ENCODE peak calls at places on chromosome 10, in four cellular contexts. One of them, this sample, is unnamed.

GRCh38 chr10:31000867-31001266 is 30.8 kb downstream of the ZNF438 start:
- DNase-seq in tibial nerve: no peak
- DNase-seq in esophagus muscularis mucosa: no peak
- DNase-seq in stomach: no peak
- DNase-seq in this sample: no peak

GRCh38 chr10:122151121-122151694 is 119.9 kb upstream of the BTBD16 start:
- DNase-seq in esophagus muscularis mucosa: no peak
- DNase-seq in tibial nerve: no peak
- DNase-seq in stomach: no peak
- DNase-seq in this sample: no peak

GRCh38 chr10:112628951-112629604 is 182.1 kb downstream of the VTI1A start:
- DNase-seq in stomach: no peak
- DNase-seq in tibial nerve: no peak
- DNase-seq in esophagus muscularis mucosa: no peak
- DNase-seq in this sample: no peak

GRCh38 chr10:119299531-119299930 is 92.2 kb downstream of the GRK5 start:
- DNase-seq in tibial nerve: no peak
- DNase-seq in esophagus muscularis mucosa: no peak
- DNase-seq in stomach: no peak
- DNase-seq in this sample: no peak

GRCh38 chr10:51667992-51668689 is 31.3 kb downstream of the CSTF2T start:
- DNase-seq in stomach: no peak
- DNase-seq in tibial nerve: no peak
- DNase-seq in esophagus muscularis mucosa: no peak
- DNase-seq in this sample: no peak

GRCh38 chr10:1476106-1476803 is 261.1 kb downstream of the ADARB2 start:
- DNase-seq in esophagus muscularis mucosa: peak; percentile 79
- DNase-seq in stomach: no peak
- DNase-seq in tibial nerve: no peak
- DNase-seq in this sample: no peak

GRCh38 chr10:130236711-130237110 is 100.5 kb downstream of the GLRX3 start:
- DNase-seq in tibial nerve: no peak
- DNase-seq in esophagus muscularis mucosa: no peak
- DNase-seq in stomach: peak; percentile 4
- DNase-seq in this sample: no peak

GRCh38 chr10:52334595-52334994 is 20.5 kb downstream of the DKK1 start:
- DNase-seq in stomach: no peak
- DNase-seq in esophagus muscularis mucosa: no peak
- DNase-seq in tibial nerve: no peak
- DNase-seq in this sample: no peak

GRCh38 chr10:16845248-16845647 is 28.0 kb upstream of the RSU1 start:
- DNase-seq in tibial nerve: peak; percentile 38
- DNase-seq in stomach: no peak
- DNase-seq in esophagus muscularis mucosa: no peak
- DNase-seq in this sample: no peak

GRCh38 chr10:73501651-73502050 is 5.8 kb upstream of the PPP3CB start:
- DNase-seq in stomach: no peak
- DNase-seq in esophagus muscularis mucosa: no peak
- DNase-seq in tibial nerve: no peak
- DNase-seq in this sample: no peak

GRCh38 chr10:6601224-6601805 is 21.2 kb upstream of the PRKCQ start:
- DNase-seq in esophagus muscularis mucosa: no peak
- DNase-seq in tibial nerve: no peak
- DNase-seq in stomach: no peak
- DNase-seq in this sample: no peak

GRCh38 chr10:47021850-47022249 is 110.6 kb downstream of the PTPN20 start:
- DNase-seq in stomach: no peak
- DNase-seq in esophagus muscularis mucosa: no peak
- DNase-seq in tibial nerve: peak; percentile 1
- DNase-seq in this sample: no peak

GRCh38 chr10:9596368-9596920 is 1421.2 kb upstream of the CELF2 start:
- DNase-seq in stomach: no peak
- DNase-seq in tibial nerve: no peak
- DNase-seq in esophagus muscularis mucosa: no peak
- DNase-seq in this sample: no peak

GRCh38 chr10:8073696-8074416 is 19.4 kb downstream of the GATA3 start:
- DNase-seq in stomach: no peak
- DNase-seq in tibial nerve: no peak
- DNase-seq in esophagus muscularis mucosa: no peak
- DNase-seq in this sample: no peak

GRCh38 chr10:3091346-3091787 is 24.0 kb downstream of the PFKP start:
- DNase-seq in tibial nerve: no peak
- DNase-seq in esophagus muscularis mucosa: no peak
- DNase-seq in stomach: peak; percentile 75
- DNase-seq in this sample: no peak

GRCh38 chr10:130986828-130987227 is 324.7 kb downstream of the TCERG1L start:
- DNase-seq in tibial nerve: no peak
- DNase-seq in stomach: no peak
- DNase-seq in esophagus muscularis mucosa: peak; percentile 83
- DNase-seq in this sample: no peak

GRCh38 chr10:24382979-24383663 is 174.2 kb downstream of the KIAA1217 start:
- DNase-seq in tibial nerve: no peak
- DNase-seq in esophagus muscularis mucosa: no peak
- DNase-seq in stomach: peak; percentile 66
- DNase-seq in this sample: peak; percentile 22

GRCh38 chr10:50369931-50370330 is 118.6 kb upstream of the ASAH2 start:
- DNase-seq in stomach: no peak
- DNase-seq in esophagus muscularis mucosa: no peak
- DNase-seq in tibial nerve: no peak
- DNase-seq in this sample: no peak

GRCh38 chr10:7458554-7458953 is 47.7 kb upstream of the SFMBT2 start:
- DNase-seq in esophagus muscularis mucosa: no peak
- DNase-seq in tibial nerve: no peak
- DNase-seq in stomach: no peak
- DNase-seq in this sample: no peak

GRCh38 chr10:33286186-33286934 is 48.1 kb downstream of the NRP1 start:
- DNase-seq in esophagus muscularis mucosa: no peak
- DNase-seq in stomach: no peak
- DNase-seq in tibial nerve: no peak
- DNase-seq in this sample: no peak

GRCh38 chr10:97708976-97709745 is 4.4 kb upstream of the MARVELD1 start:
- DNase-seq in stomach: peak; percentile 72
- DNase-seq in esophagus muscularis mucosa: peak; percentile 96
- DNase-seq in tibial nerve: peak; percentile 94
- DNase-seq in this sample: peak; percentile 81

GRCh38 chr10:97796651-97797050 is 24.9 kb upstream of the SFRP5 start:
- DNase-seq in tibial nerve: no peak
- DNase-seq in esophagus muscularis mucosa: no peak
- DNase-seq in stomach: no peak
- DNase-seq in this sample: no peak

GRCh38 chr10:21506351-21506750 is 19.1 kb downstream of the SKIDA1 start:
- DNase-seq in tibial nerve: no peak
- DNase-seq in esophagus muscularis mucosa: no peak
- DNase-seq in stomach: no peak
- DNase-seq in this sample: no peak

GRCh38 chr10:3053145-3053544 is 14.2 kb upstream of the PFKP start:
- DNase-seq in stomach: no peak
- DNase-seq in esophagus muscularis mucosa: no peak
- DNase-seq in tibial nerve: no peak
- DNase-seq in this sample: no peak

DNA sequence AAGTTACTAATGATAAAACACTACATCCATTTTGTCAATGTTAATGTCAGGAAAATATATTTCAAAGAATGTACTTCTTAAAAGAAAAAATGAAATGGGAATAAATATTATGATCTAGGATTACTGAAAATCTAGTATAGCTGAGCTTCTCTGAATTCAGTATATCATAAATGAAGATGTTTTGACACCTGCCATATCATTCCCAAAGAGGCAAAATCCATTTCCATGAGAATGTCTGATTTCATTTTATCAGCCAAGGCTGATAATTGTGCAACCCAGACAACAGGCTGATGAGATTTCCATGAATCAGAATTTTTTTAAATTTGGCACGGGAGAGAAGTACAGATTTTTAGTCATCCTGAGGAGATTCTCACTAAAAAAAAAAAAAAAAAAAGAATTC is 32.5 kb downstream of the ZFAND4 start:
- DNase-seq in esophagus muscularis mucosa: no peak
- DNase-seq in tibial nerve: no peak
- DNase-seq in stomach: no peak
- DNase-seq in this sample: no peak
- TF ChIP-seq EP300 in esophagus muscularis mucosa: no peak
- TF ChIP-seq EP300 in tibial nerve: no peak
- TF ChIP-seq EP300 in stomach: no peak
- TF ChIP-seq EP300 in this sample: no peak

GRCh38 chr10:43739171-43739570 is 90.5 kb upstream of the ZNF32 start:
- DNase-seq in tibial nerve: no peak
- DNase-seq in stomach: no peak
- DNase-seq in esophagus muscularis mucosa: no peak
- DNase-seq in this sample: no peak
- TF ChIP-seq EP300 in tibial nerve: no peak
- TF ChIP-seq EP300 in stomach: no peak
- TF ChIP-seq EP300 in esophagus muscularis mucosa: no peak
- TF ChIP-seq EP300 in this sample: no peak

GRCh38 chr10:86757110-86757790 is 831 bp downstream of the BMPR1A start:
- DNase-seq in stomach: peak; percentile 31
- DNase-seq in esophagus muscularis mucosa: no peak
- DNase-seq in tibial nerve: peak; percentile 36
- DNase-seq in this sample: peak; percentile 46

GRCh38 chr10:86755740-86756510 is 494 bp upstream of the BMPR1A start:
- DNase-seq in esophagus muscularis mucosa: peak; percentile 93
- DNase-seq in stomach: peak; percentile 90
- DNase-seq in tibial nerve: peak; percentile 59
- DNase-seq in this sample: peak; percentile 93

GRCh38 chr10:86758231-86759072 is 2.0 kb downstream of the BMPR1A start:
- DNase-seq in esophagus muscularis mucosa: no peak
- DNase-seq in stomach: no peak
- DNase-seq in tibial nerve: no peak
- DNase-seq in this sample: no peak

GRCh38 chr10:86755454-86755739 is 1.0 kb upstream of the BMPR1A start:
- DNase-seq in stomach: no peak
- DNase-seq in esophagus muscularis mucosa: no peak
- DNase-seq in tibial nerve: no peak
- DNase-seq in this sample: no peak

GRCh38 chr10:86756511-86757109 is at the start of gene BMPR1A:
- DNase-seq in esophagus muscularis mucosa: no peak
- DNase-seq in stomach: peak; percentile 91
- DNase-seq in tibial nerve: peak; percentile 81
- DNase-seq in this sample: no peak
- TF ChIP-seq EP300 in esophagus muscularis mucosa: no peak
- TF ChIP-seq EP300 in stomach: no peak
- TF ChIP-seq EP300 in tibial nerve: no peak
- TF ChIP-seq EP300 in this sample: no peak

GRCh38 chr10:70899096-70899495 is 10.7 kb upstream of the PCBD1 start:
- DNase-seq in tibial nerve: no peak
- DNase-seq in stomach: no peak
- DNase-seq in esophagus muscularis mucosa: no peak
- DNase-seq in this sample: no peak
- TF ChIP-seq EP300 in tibial nerve: no peak
- TF ChIP-seq EP300 in stomach: no peak
- TF ChIP-seq EP300 in esophagus muscularis mucosa: no peak
- TF ChIP-seq EP300 in this sample: no peak

This sample was measured in transverse colon.